ENCODE peak calls at places on chromosomes 5 and 9, in eight cellular contexts. Z is body of pancreas, N is SK-N-SH, A is tibial artery, V is Peyer's patch, G is OCI-LY7, T is heart right ventricle, P is astrocyte. R is an unnamed sample. For H3K36me3, the result is how much of the 10 kb centered on the place peaks cover.

GRCh38 chr9:131273791-131274673 is 2.3 kb downstream of the FAM78A start:
- DNase-seq in P (no peak), N (no peak), G (peak), Z (no peak), A (no peak), T (no peak), V (no peak), R (peak)

GRCh38 chr9:22278426-22278825 is 168.2 kb upstream of the DMRTA1 start:
- DNase-seq in P (peak), Z (no peak), V (no peak), N (no peak), T (no peak), G (no peak), A (no peak), R (peak)

GRCh38 chr5:178632305-178632704 is 5.5 kb upstream of the CLK4 start:
- DNase-seq in P (no peak), A (no peak), V (no peak), G (no peak), T (no peak), Z (no peak), N (no peak), R (no peak)

GRCh38 chr9:121071356-121071755 is 3.4 kb upstream of the CNTRL start:
- DNase-seq in T (no peak), Z (no peak), V (no peak), P (no peak), A (no peak), N (no peak), G (no peak), R (no peak)

GRCh38 chr5:167861134-167861930 is 430.1 kb upstream of the WWC1 start:
- DNase-seq in V (no peak), Z (no peak), A (no peak), T (peak), G (peak), N (peak), P (no peak), R (no peak)

GRCh38 chr9:87382902-87383301 is 114.8 kb upstream of the DAPK1 start:
- DNase-seq in N (no peak), P (peak), V (no peak), T (no peak), G (no peak), Z (no peak), A (peak), R (no peak)

GRCh38 chr5:97191893-97192292 is 8.8 kb upstream of the RIOK2 start:
- DNase-seq in A (no peak), V (no peak), G (no peak), N (no peak), Z (no peak), P (no peak), T (no peak), R (no peak)

GRCh38 chr5:98721231-98721928 is 52.1 kb upstream of the RGMB start:
- DNase-seq in G (no peak), P (peak), A (no peak), V (no peak), N (no peak), T (no peak), Z (no peak), R (no peak)

GRCh38 chr9:98215821-98216220 is 23.4 kb upstream of the CORO2A start:
- DNase-seq in T (no peak), A (no peak), N (peak), G (peak), P (no peak), V (no peak), Z (no peak), R (no peak)

GRCh38 chr5:36414869-36415282 is 113.2 kb upstream of the RANBP3L start:
- DNase-seq in P (no peak), N (peak), G (peak), V (no peak), Z (no peak), A (no peak), T (no peak), R (peak)

GRCh38 chr9:123584202-123585176 is 228.5 kb downstream of the CRB2 start:
- DNase-seq in P (no peak), T (no peak), V (no peak), G (no peak), A (no peak), Z (no peak), N (no peak), R (no peak)

GRCh38 chr9:96071245-96072124 is 196.0 kb downstream of the ERCC6L2 start:
- DNase-seq in P (peak), N (peak), T (no peak), V (no peak), G (peak), A (no peak), Z (no peak), R (no peak)

GRCh38 chr9:90344013-90344412 is 298.6 kb downstream of the DIRAS2 start:
- DNase-seq in G (no peak), P (peak), A (no peak), Z (no peak), N (no peak), T (no peak), V (no peak), R (no peak)

GRCh38 chr9:95505072-95505471 is 11.7 kb downstream of the PTCH1 start:
- DNase-seq in Z (no peak), G (no peak), V (no peak), T (no peak), N (no peak), A (no peak), P (no peak), R (no peak)

GRCh38 chr5:34709861-34710673 is 53.9 kb downstream of the RAI14 start:
- DNase-seq in N (no peak), P (peak), V (no peak), T (no peak), Z (no peak), G (no peak), A (no peak), R (no peak)

GRCh38 chr5:94691947-94692346 is 73.5 kb downstream of the SLF1 start:
- DNase-seq in P (peak), G (no peak), N (peak), V (no peak), A (no peak), Z (no peak), T (no peak), R (no peak)

GRCh38 chr5:12284604-12285003 is 380.4 kb upstream of the CTNND2 start:
- DNase-seq in G (no peak), A (no peak), Z (no peak), N (no peak), T (no peak), P (no peak), V (no peak), R (no peak)

GRCh38 chr9:36665921-36666429 is 93.3 kb downstream of the MELK start:
- DNase-seq in N (no peak), G (peak), T (no peak), Z (no peak), P (peak), V (no peak), A (no peak), R (no peak)
- H3K36me3 ChIP-seq in N (under half), G (half or more), T (under half), Z (under half), P (under half), V (under half), A (under half), R (under half)

DNA sequence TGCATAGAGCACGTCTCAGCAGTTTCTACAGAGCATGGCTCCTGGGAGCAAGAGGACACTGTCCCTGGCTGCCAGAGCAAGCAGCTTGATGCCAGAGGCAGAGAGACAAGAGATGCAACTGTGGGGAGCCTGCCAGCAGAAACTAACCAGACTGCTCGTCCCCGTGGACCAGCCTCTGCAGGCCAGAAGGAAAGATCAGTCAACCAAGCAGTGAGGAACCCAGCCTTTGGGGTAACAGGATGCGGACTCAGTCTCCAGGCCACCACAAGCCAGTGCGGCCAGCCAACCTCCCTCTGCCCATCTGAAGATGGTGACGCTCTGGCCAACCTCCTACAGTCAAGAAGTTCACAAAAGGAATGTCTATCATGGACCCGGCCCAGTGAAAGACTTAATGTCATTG is 3.7 kb downstream of the SURF4 start:
- DNase-seq in P (no peak), G (no peak), A (no peak), V (no peak), Z (peak), T (no peak), N (no peak), R (no peak)
- H3K36me3 ChIP-seq in P (under half), G (half or more), A (under half), V (under half), Z (under half), T (under half), N (under half), R (half or more)

GRCh38 chr9:71746753-71747115 is 21.6 kb downstream of the CEMIP2 start:
- DNase-seq in Z (no peak), T (no peak), G (no peak), N (no peak), V (no peak), P (no peak), A (no peak), R (no peak)
- H3K36me3 ChIP-seq in Z (under half), T (under half), G (under half), N (under half), V (under half), P (under half), A (under half), R (under half)

DNA sequence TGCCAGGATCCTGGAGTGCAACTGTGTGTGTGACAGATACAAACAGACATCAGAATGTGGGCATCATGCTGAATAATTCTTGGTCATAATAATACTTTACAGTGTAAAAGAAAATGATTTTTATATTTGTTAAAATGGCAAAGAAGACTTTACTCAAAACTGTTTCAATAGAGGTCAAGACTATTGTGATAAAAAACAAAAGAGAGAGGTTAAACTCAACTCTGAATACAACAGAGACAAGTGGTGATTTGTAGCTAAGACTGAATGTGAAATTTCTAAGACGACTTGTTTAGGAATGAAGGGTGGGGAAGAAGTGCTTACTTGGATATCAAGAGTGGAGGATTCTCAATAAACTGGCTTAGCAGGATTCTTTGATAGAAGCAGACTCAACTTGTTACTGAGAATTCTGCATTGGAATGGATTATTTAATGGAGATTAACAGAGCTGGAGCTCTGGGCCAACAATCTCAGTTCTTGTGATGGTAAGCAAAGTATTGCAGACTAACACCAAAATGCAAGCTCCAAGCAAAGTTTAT is 457.4 kb upstream of the CDH18 start:
- DNase-seq in T (no peak), A (no peak), N (no peak), V (no peak), P (no peak), G (no peak), Z (no peak), R (no peak)
- H3K36me3 ChIP-seq in T (under half), A (under half), N (under half), V (under half), P (under half), G (under half), Z (under half), R (under half)

DNA sequence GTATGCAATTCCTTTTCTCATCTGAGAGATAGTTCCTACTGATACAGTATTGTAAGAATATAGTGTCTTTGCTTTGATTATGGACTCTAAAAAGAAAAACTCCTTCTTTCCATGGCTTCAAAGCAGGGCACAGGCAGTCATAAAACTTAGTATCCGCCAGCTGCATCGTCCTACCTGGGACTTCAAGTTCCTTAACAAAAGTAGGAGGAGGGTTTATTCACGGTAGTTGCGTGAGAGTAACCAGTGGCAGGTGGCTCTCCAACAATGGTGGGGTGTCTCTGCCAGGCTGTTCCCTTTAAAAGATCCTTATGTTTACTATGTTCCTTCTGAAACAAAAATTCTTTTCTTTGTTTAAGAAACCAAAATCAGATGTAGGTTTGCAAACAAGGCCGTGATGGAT is 173.5 kb upstream of the DMAC1 start:
- DNase-seq in V (no peak), P (no peak), T (no peak), A (no peak), N (no peak), G (no peak), Z (no peak), R (no peak)
- H3K36me3 ChIP-seq in V (under half), P (under half), T (under half), A (under half), N (under half), G (under half), Z (under half), R (under half)

DNA sequence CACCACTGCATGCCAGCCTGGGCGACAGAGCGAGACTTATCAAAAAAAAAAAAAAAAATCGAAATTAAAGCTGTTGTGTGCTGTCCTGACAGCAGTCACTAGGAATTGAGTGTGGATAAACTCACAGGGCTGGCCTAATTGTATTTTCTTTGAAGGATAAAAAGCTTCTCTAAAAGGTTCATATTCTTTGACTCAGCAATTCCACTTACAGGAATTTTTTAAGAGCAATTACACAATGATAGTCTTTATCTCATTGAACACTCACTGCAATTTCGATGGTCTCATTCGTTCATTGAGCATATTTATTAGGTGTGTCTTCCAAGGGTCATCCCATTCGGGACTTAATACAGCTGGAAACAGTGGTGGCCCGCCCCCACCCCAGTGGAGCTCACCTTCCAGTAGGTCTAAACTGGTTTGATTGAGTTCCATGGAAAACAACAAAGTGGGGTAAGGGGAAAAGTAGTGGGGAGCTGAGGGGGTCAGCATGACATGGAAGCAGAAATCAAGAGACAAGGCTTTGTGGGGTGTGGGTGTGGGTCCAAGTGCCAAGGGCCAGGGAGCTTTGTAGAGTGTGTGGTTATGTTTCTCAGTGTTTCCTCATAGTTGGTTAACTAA is 6.7 kb downstream of the CDK9 start:
- DNase-seq in V (no peak), T (no peak), P (no peak), G (no peak), A (no peak), Z (no peak), N (no peak), R (no peak)
- H3K36me3 ChIP-seq in V (under half), T (half or more), P (under half), G (half or more), A (under half), Z (under half), N (under half), R (half or more)

R was measured in HAP-1.